ENCODE peak calls at places on chromosomes 4 and X, in eight cellular contexts. O is tibial nerve, U is body of pancreas, B is IMR-90, V is heart left ventricle, F is Peyer's patch, H is transverse colon, J is prostate gland. X is an unnamed sample.

GRCh38 chrX:24561121-24561520 is 86.0 kb downstream of the PCYT1B start:
- DNase-seq in B (peak), F (no peak), V (no peak), U (no peak), J (no peak), H (no peak), O (no peak), X (no peak)

GRCh38 chr4:56321246-56321645 is 66.0 kb downstream of the AASDH start:
- DNase-seq in F (no peak), B (peak), H (no peak), U (no peak), V (no peak), O (no peak), J (no peak), X (no peak)

GRCh38 chr4:187865914-187866313 is 129.7 kb upstream of the ZFP42 start:
- DNase-seq in F (no peak), V (no peak), O (no peak), J (no peak), B (no peak), U (no peak), H (no peak), X (no peak)

GRCh38 chr4:76198411-76199237 is 15.0 kb downstream of the SCARB2 start:
- DNase-seq in H (peak), F (peak), O (peak), U (peak), J (peak), V (no peak), B (peak), X (no peak)

GRCh38 chr4:74006009-74006476 is 7.6 kb upstream of the CXCL5 start:
- DNase-seq in B (peak), J (no peak), V (no peak), O (no peak), F (no peak), U (no peak), H (no peak), X (no peak)

GRCh38 chr4:73068496-73069337 is 799 bp downstream of the COX18 start:
- DNase-seq in O (no peak), F (no peak), U (no peak), B (peak), H (peak), V (no peak), J (no peak), X (no peak)

GRCh38 chr4:110049951-110050925 is 137.6 kb downstream of the EGF start:
- DNase-seq in J (peak), O (peak), F (no peak), U (peak), H (peak), V (no peak), B (peak), X (no peak)

GRCh38 chr4:14695411-14695810 is 306.9 kb upstream of the CPEB2 start:
- DNase-seq in V (no peak), U (no peak), F (no peak), H (no peak), J (no peak), B (no peak), O (no peak), X (no peak)

GRCh38 chr4:40264497-40264896 is 67.7 kb downstream of the RHOH start:
- DNase-seq in O (no peak), H (no peak), B (peak), J (no peak), U (no peak), F (no peak), V (no peak), X (no peak)

GRCh38 chrX:84188320-84188834 is 378 bp upstream of the RPS6KA6 start:
- DNase-seq in O (peak), F (peak), J (peak), U (peak), B (peak), H (peak), V (peak), X (no peak)

GRCh38 chrX:574830-575229 is 55.8 kb upstream of the SHOX start:
- DNase-seq in H (no peak), V (no peak), J (no peak), U (no peak), O (no peak), B (no peak), F (no peak), X (no peak)

GRCh38 chr4:41108481-41108880 is 105.9 kb downstream of the APBB2 start:
- DNase-seq in V (no peak), H (no peak), O (no peak), B (no peak), U (no peak), J (no peak), F (no peak), X (no peak)

GRCh38 chrX:132776486-132777210 is 181.8 kb downstream of the HS6ST2 start:
- DNase-seq in F (no peak), V (no peak), J (no peak), H (no peak), O (no peak), B (no peak), U (no peak), X (no peak)

GRCh38 chr4:120730777-120731320 is 191.7 kb downstream of the PRDM5 start:
- DNase-seq in J (no peak), V (no peak), B (no peak), F (no peak), H (no peak), U (no peak), O (no peak), X (no peak)

GRCh38 chrX:103747199-103747598 is 29.4 kb upstream of the PLP1 start:
- DNase-seq in H (no peak), J (no peak), B (no peak), U (no peak), V (no peak), O (no peak), F (no peak), X (no peak)

GRCh38 chr4:128574706-128575105 is 234.8 kb upstream of the JADE1 start:
- DNase-seq in F (peak), O (peak), H (peak), B (peak), J (peak), U (peak), V (no peak), X (no peak)

GRCh38 chrX:134669378-134670098 is 11.3 kb upstream of the PLAC1 start:
- DNase-seq in U (no peak), F (no peak), V (no peak), B (peak), H (peak), O (no peak), J (no peak), X (no peak)

GRCh38 chr4:94332983-94333590 is 9.5 kb downstream of the HPGDS start:
- DNase-seq in U (no peak), F (no peak), H (no peak), B (no peak), J (no peak), O (no peak), V (no peak), X (no peak)

GRCh38 chr4:148315049-148315448 is 127.2 kb downstream of the NR3C2 start:
- DNase-seq in J (no peak), F (no peak), O (no peak), V (no peak), H (no peak), B (peak), U (no peak), X (no peak)

GRCh38 chr4:104716584-104716983 is 221.9 kb upstream of the CXXC4 start:
- DNase-seq in U (no peak), F (no peak), B (no peak), V (no peak), J (no peak), O (no peak), H (no peak), X (no peak)

GRCh38 chr4:16264798-16265197 is 38.5 kb upstream of the TAPT1 start:
- DNase-seq in O (peak), V (no peak), U (no peak), B (peak), J (no peak), F (no peak), H (no peak), X (no peak)

GRCh38 chr4:152100378-152101201 is 339.8 kb upstream of the GATB start:
- DNase-seq in V (no peak), F (no peak), J (no peak), U (peak), B (no peak), H (peak), O (no peak), X (no peak)

GRCh38 chrX:69024931-69025330 is 140.3 kb downstream of the PJA1 start:
- DNase-seq in O (peak), J (peak), U (peak), V (peak), H (peak), F (peak), B (peak), X (peak)

GRCh38 chr4:187139116-187139515 is 415.5 kb upstream of the FAT1 start:
- DNase-seq in F (no peak), J (no peak), U (no peak), O (no peak), V (no peak), B (no peak), H (no peak), X (no peak)

GRCh38 chr4:94934201-94934600 is 176.4 kb downstream of the BMPR1B start:
- DNase-seq in B (peak), V (no peak), U (no peak), J (no peak), F (no peak), O (no peak), H (no peak), X (no peak)

GRCh38 chr4:48024522-48024921 is 8.0 kb downstream of the NIPAL1 start:
- DNase-seq in B (no peak), O (no peak), V (no peak), J (no peak), U (no peak), H (no peak), F (no peak), X (no peak)

GRCh38 chr4:82710202-82710929 is 88.2 kb downstream of the SCD5 start:
- DNase-seq in U (no peak), V (no peak), H (no peak), J (no peak), O (no peak), B (no peak), F (no peak), X (no peak)

GRCh38 chr4:168919706-168920324 is 90.2 kb downstream of the CBR4 start:
- DNase-seq in F (no peak), J (no peak), U (no peak), B (no peak), V (no peak), O (no peak), H (no peak), X (no peak)
- H3K27ac ChIP-seq in F (no peak), J (peak), U (no peak), B (peak), V (peak), O (no peak), H (peak), X (peak)

GRCh38 chr4:576991-577498 is 950 bp upstream of the TMEM271 start:
- DNase-seq in J (no peak), V (no peak), F (peak), U (no peak), B (no peak), H (no peak), O (no peak), X (no peak)
- TF ChIP-seq CTCF in J (no peak), V (no peak), F (no peak), U (no peak), B (no peak), H (no peak), O (no peak), X (no peak)

GRCh38 chr4:11428701-11429571 is at the start of gene HS3ST1:
- DNase-seq in B (peak), H (peak), V (peak), F (peak), J (peak), O (peak), U (peak), X (no peak)
- TF ChIP-seq POLR2A in B (no peak), H (peak), V (no peak), F (peak), J (peak), O (peak), U (peak), X (no peak)

DNA sequence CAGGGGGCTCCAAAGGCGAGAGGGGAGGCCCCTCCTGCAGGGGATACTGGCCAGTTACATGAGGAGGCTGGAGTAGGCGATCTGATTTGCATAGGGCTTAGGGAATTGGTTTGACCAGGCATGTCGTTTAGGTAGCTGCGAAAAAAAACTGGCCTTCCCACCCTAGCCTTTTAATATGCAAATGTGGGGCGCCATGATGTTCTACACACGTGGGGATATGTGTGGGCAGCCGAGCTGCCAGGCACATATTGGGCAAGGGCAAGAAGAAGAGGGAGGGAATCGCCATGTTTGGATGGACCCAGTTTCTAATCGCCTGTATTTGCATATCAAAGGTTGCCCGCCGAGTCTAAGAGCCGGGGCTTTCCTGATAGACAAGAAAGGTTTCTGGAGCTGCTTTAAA is 121.3 kb downstream of the PRKX start:
- DNase-seq in H (no peak), B (no peak), U (no peak), V (no peak), J (no peak), O (no peak), F (no peak), X (no peak)
- H3K27ac ChIP-seq in H (no peak), B (no peak), U (no peak), V (no peak), J (no peak), O (no peak), F (no peak), X (no peak)

GRCh38 chr4:183157215-183157614 is 58.2 kb downstream of the WWC2 start:
- DNase-seq in H (no peak), J (no peak), F (no peak), O (no peak), B (no peak), V (no peak), U (no peak), X (no peak)

GRCh38 chr4:183153190-183153916 is 54.3 kb downstream of the WWC2 start:
- DNase-seq in V (no peak), H (no peak), J (no peak), U (no peak), O (no peak), F (no peak), B (no peak), X (no peak)

GRCh38 chr4:183158062-183158461 is 59.0 kb downstream of the WWC2 start:
- DNase-seq in F (no peak), H (no peak), U (no peak), V (no peak), J (no peak), B (peak), O (no peak), X (no peak)

GRCh38 chr4:183154701-183155391 is 55.8 kb downstream of the WWC2 start:
- DNase-seq in B (peak), O (no peak), J (no peak), V (no peak), F (no peak), H (peak), U (no peak), X (no peak)

GRCh38 chr4:183155450-183156184 is 56.6 kb downstream of the WWC2 start:
- DNase-seq in H (no peak), V (no peak), J (no peak), F (no peak), B (no peak), U (no peak), O (no peak), X (no peak)
- TF ChIP-seq CTCF in H (no peak), V (no peak), J (no peak), F (no peak), B (no peak), U (no peak), O (no peak), X (no peak)